ENCODE peak calls at places on chromosomes 12 and 14, in five cellular contexts. O is HCT116, U is GM12878, L is H1, V is K562. R is an unnamed sample.

GRCh38 chr12:95117178-95117599 is 43.8 kb upstream of the NR2C1 start:
- DNase-seq in O (peak), U (peak), L (peak), V (peak), R (peak)

GRCh38 chr14:106436310-106436905 is 910.0 kb downstream of the TMEM121 start:
- DNase-seq in O (no peak), U (no peak), L (peak), V (peak), R (no peak)

GRCh38 chr12:6957151-6957701 is 6.1 kb downstream of the PTPN6 start:
- DNase-seq in O (no peak), U (no peak), L (no peak), V (no peak), R (no peak)

GRCh38 chr14:99395904-99396530 is 84.6 kb downstream of the SETD3 start:
- DNase-seq in O (peak), U (no peak), L (peak), V (no peak), R (no peak)

GRCh38 chr14:60758875-60759274 is 24.3 kb downstream of the MNAT1 start:
- DNase-seq in O (no peak), U (no peak), L (no peak), V (no peak), R (no peak)

GRCh38 chr14:92963301-92964123 is 40.6 kb downstream of the CHGA start:
- DNase-seq in O (no peak), U (no peak), L (no peak), V (no peak), R (peak)

GRCh38 chr12:122437656-122438121 is 15.2 kb upstream of the CLIP1 start:
- DNase-seq in O (no peak), U (no peak), L (no peak), V (no peak), R (no peak)

GRCh38 chr12:24679135-24679534 is 269.8 kb downstream of the BCAT1 start:
- DNase-seq in O (no peak), U (no peak), L (no peak), V (no peak), R (peak)

GRCh38 chr12:55737581-55738112 is 5.3 kb upstream of the GDF11 start:
- DNase-seq in O (no peak), U (no peak), L (no peak), V (no peak), R (no peak)

GRCh38 chr12:95884998-95885397 is 26.2 kb downstream of the SNRPF start:
- DNase-seq in O (no peak), U (no peak), L (no peak), V (no peak), R (peak)

GRCh38 chr12:103697912-103698751 is 111.1 kb downstream of the STAB2 start:
- DNase-seq in O (no peak), U (no peak), L (no peak), V (no peak), R (no peak)

GRCh38 chr12:47808049-47808448 is 11.7 kb downstream of the HDAC7 start:
- DNase-seq in O (no peak), U (peak), L (no peak), V (peak), R (no peak)

GRCh38 chr12:30450872-30451271 is 244.8 kb downstream of the IPO8 start:
- DNase-seq in O (no peak), U (no peak), L (no peak), V (peak), R (no peak)

GRCh38 chr12:22312336-22312735 is 22.2 kb downstream of the ST8SIA1 start:
- DNase-seq in O (no peak), U (no peak), L (no peak), V (no peak), R (peak)

GRCh38 chr12:72747460-72747859 is 475.3 kb downstream of the TRHDE start:
- DNase-seq in O (no peak), U (no peak), L (no peak), V (no peak), R (no peak)

GRCh38 chr12:91978143-91978542 is 167.5 kb downstream of the BTG1 start:
- DNase-seq in O (no peak), U (no peak), L (no peak), V (no peak), R (no peak)

GRCh38 chr12:87952850-87953249 is 76.4 kb downstream of the C12orf50 start:
- DNase-seq in O (no peak), U (no peak), L (peak), V (no peak), R (no peak)

GRCh38 chr12:104605685-104606084 is 148.9 kb downstream of the CHST11 start:
- DNase-seq in O (no peak), U (no peak), L (no peak), V (no peak), R (no peak)

GRCh38 chr12:19236656-19237055 is 107.1 kb downstream of the PLEKHA5 start:
- DNase-seq in O (no peak), U (no peak), L (no peak), V (no peak), R (no peak)

GRCh38 chr12:96400631-96401060 is 407 bp upstream of the CDK17 start:
- DNase-seq in O (no peak), U (peak), L (peak), V (no peak), R (peak)

GRCh38 chr12:26113853-26114719 is 10.8 kb downstream of the BHLHE41 start:
- DNase-seq in O (peak), U (no peak), L (peak), V (peak), R (peak)

GRCh38 chr12:45200497-45201043 is 15.3 kb upstream of the ANO6 start:
- DNase-seq in O (no peak), U (no peak), L (no peak), V (no peak), R (peak)
- TF ChIP-seq SRF in O (no peak), U (no peak), L (no peak), V (no peak), R (no peak)

GRCh38 chr14:95523818-95524448 is 7.5 kb upstream of the SYNE3 start:
- DNase-seq in O (no peak), U (no peak), L (no peak), V (peak), R (peak)
- H3K9ac ChIP-seq in O (no peak), U (no peak), L (no peak), V (peak), R (peak)

GRCh38 chr12:130717752-130718151 is 1.7 kb upstream of the RIMBP2 start:
- DNase-seq in O (no peak), U (no peak), L (no peak), V (no peak), R (no peak)

GRCh38 chr12:130714591-130715149 is 1.4 kb downstream of the RIMBP2 start:
- DNase-seq in O (no peak), U (no peak), L (peak), V (no peak), R (no peak)

GRCh38 chr12:130716918-130717306 is 813 bp upstream of the RIMBP2 start:
- DNase-seq in O (no peak), U (peak), L (no peak), V (no peak), R (no peak)

GRCh38 chr12:130715150-130715995 is 726 bp downstream of the RIMBP2 start:
- DNase-seq in O (no peak), U (no peak), L (peak), V (no peak), R (no peak)

DNA sequence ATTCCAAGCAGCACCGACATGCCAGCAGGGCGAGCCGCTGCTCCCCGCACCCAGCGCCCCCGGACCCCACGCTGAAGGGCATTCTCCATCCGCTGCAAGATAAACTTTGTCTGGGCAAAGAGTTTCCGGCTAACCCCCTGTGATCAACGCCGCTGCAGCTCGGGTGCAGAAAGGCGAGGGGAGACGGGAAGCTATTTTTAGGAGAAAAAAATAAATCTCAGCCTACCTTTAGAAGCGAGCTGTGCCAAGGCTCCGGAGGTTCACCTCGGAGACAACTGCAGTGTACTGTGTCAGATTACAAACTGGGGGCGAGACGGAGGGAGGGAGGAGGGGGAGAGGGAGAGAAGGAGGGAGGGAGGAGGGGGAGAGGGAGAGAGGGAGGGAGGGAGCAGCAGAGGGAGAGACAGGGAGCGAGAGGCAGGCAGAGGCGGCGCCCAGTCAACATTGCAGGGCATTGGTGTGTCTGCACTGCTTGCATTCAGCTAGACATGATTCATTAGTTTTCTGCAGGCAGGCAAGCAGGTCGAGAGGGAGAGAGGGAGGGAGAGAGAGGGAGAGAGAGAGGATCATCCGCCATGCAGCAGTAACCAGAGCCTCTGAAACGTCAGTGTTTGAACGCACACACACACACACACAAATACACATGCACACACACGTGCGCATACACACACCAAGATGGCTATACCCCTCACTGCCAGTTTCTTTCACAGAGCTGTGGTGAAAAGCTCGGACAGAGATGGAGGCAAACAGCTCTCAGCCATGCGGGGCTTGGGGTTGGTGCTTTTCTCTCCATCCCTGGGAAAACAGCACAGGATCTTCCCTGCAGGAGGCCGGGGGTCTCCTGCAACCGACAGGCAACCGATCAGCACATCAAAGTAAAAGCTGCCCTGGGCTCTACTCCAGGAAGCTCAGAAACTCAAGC is at the start of gene RIMBP2:
- DNase-seq in O (no peak), U (no peak), L (peak), V (no peak), R (no peak)
- TF ChIP-seq SRF in O (no peak), U (no peak), L (no peak), V (no peak), R (no peak)

GRCh38 chr12:113498490-113498889 is 26.8 kb upstream of the LHX5 start:
- DNase-seq in O (no peak), U (no peak), L (no peak), V (no peak), R (no peak)

GRCh38 chr12:113500662-113501435 is 29.2 kb upstream of the LHX5 start:
- DNase-seq in O (no peak), U (no peak), L (no peak), V (no peak), R (no peak)

GRCh38 chr12:113497709-113498108 is 26.0 kb upstream of the LHX5 start:
- DNase-seq in O (no peak), U (no peak), L (no peak), V (no peak), R (no peak)
- H3K9ac ChIP-seq in O (no peak), U (no peak), L (no peak), V (no peak), R (no peak)

GRCh38 chr12:54304187-54304810 is 3.5 kb upstream of the NFE2 start:
- DNase-seq in O (no peak), U (no peak), L (peak), V (peak), R (peak)
- TF ChIP-seq SRF in O (no peak), U (no peak), L (no peak), V (peak), R (no peak)